ENCODE peak calls at places on chromosome 18, in eight cellular contexts. B, U, X, E, H, J, N and F are unnamed samples.

GRCh38 chr18:22145160-22145559 is 24.2 kb upstream of the GATA6 start:
- DNase-seq in U (no peak), B (no peak), N (no peak), J (no peak), X (no peak), H (no peak), E (no peak), F (no peak)

GRCh38 chr18:62954341-62954740 is 239.0 kb downstream of the PHLPP1 start:
- DNase-seq in J (peak), U (no peak), N (no peak), H (no peak), E (no peak), B (no peak), X (peak), F (no peak)

GRCh38 chr18:21998531-21998930 is 170.9 kb upstream of the GATA6 start:
- DNase-seq in J (no peak), B (no peak), X (no peak), U (no peak), H (no peak), N (no peak), E (no peak), F (no peak)

GRCh38 chr18:28837100-28837499 is 660.2 kb upstream of the CDH2 start:
- DNase-seq in U (no peak), X (no peak), H (no peak), E (no peak), N (no peak), B (no peak), J (no peak), F (no peak)

GRCh38 chr18:23992119-23992940 is 22.2 kb upstream of the TTC39C start:
- DNase-seq in X (peak), J (no peak), N (no peak), H (no peak), E (no peak), U (no peak), B (peak), F (peak)

GRCh38 chr18:9914584-9915290 is 921 bp downstream of the VAPA start:
- DNase-seq in U (peak), H (peak), B (peak), X (peak), J (peak), N (no peak), E (peak), F (peak)

GRCh38 chr18:22411442-22411841 is 6.3 kb downstream of the CTAGE1 start:
- DNase-seq in B (no peak), H (no peak), X (no peak), E (no peak), U (no peak), J (no peak), N (no peak), F (no peak)

GRCh38 chr18:37328946-37329719 is 236.5 kb downstream of the CELF4 start:
- DNase-seq in N (no peak), U (no peak), J (no peak), X (no peak), H (no peak), E (no peak), B (no peak), F (no peak)

GRCh38 chr18:32389868-32390267 is 80.8 kb downstream of the GAREM1 start:
- DNase-seq in E (no peak), J (peak), X (peak), U (no peak), N (no peak), H (peak), B (no peak), F (no peak)

GRCh38 chr18:9615973-9616559 is 1.7 kb upstream of the PPP4R1 start:
- DNase-seq in J (no peak), H (no peak), X (peak), E (no peak), B (no peak), N (no peak), U (no peak), F (no peak)

GRCh38 chr18:80033181-80034067 is 810 bp upstream of the RBFA start:
- DNase-seq in N (peak), E (peak), H (no peak), B (no peak), U (no peak), J (no peak), X (peak), F (no peak)

GRCh38 chr18:44130365-44130942 is 550.2 kb upstream of the SETBP1 start:
- DNase-seq in B (no peak), J (peak), N (peak), E (peak), H (no peak), U (no peak), X (peak), F (no peak)

GRCh38 chr18:67094123-67094522 is 422.4 kb downstream of the DSEL start:
- DNase-seq in H (no peak), U (no peak), B (no peak), X (no peak), E (no peak), N (no peak), J (no peak), F (no peak)

GRCh38 chr18:38619129-38619528 is 1053.5 kb upstream of the CELF4 start:
- DNase-seq in E (no peak), J (no peak), N (no peak), B (no peak), X (no peak), H (no peak), U (no peak), F (no peak)